ENCODE peak calls at places on chromosomes 11 and 22, in nine cellular contexts. Y is HuH-7; A is stimulated activated CD4-positive, alpha-beta T cell treated with anti-CD3 and anti-CD28 coated beads, Interleukin-1b, Interleukin-23, amount 100 ng/mL, for 24 hours; V is cerebellar cortex; P is neural progenitor cell; D is HT1080; E is posterior vena cava; R is stimulated activated naive CD8-positive, alpha-beta T cell treated with anti-CD3 and anti-CD28 coated beads, Interleukin-15, Interleukin-2, amounts not matched to agents 100 U/mL and 50 U/mL, for 24 hours; U is GM19239. K is an unnamed sample.

GRCh38 chr11:30312243-30312642 is 10.7 kb upstream of the ARL14EP start:
- DNase-seq in Y (no peak), A (no peak), V (no peak), P (no peak), D (no peak), E (no peak), R (no peak), U (no peak), K (no peak)

GRCh38 chr11:13776134-13776815 is 107.8 kb downstream of the FAR1 start:
- DNase-seq in Y (no peak), A (no peak), V (no peak), P (peak; percentile 40), D (peak; percentile 21), E (no peak), R (peak; percentile 10), U (no peak), K (no peak)

GRCh38 chr11:7600205-7600775 is 73.0 kb downstream of the CYB5R2 start:
- DNase-seq in Y (peak; percentile 53), A (no peak), V (no peak), P (no peak), D (peak; percentile 85), E (no peak), R (no peak), U (no peak), K (peak; percentile 85)

GRCh38 chr11:118924591-118925585 is 838 bp downstream of the BCL9L start:
- DNase-seq in Y (no peak), A (no peak), V (peak; percentile 74), P (peak; percentile 81), D (peak; percentile 58), E (peak; percentile 84), R (peak; percentile 70), U (peak; percentile 82), K (peak; percentile 86)

GRCh38 chr11:91625495-91625894 is 599.1 kb upstream of the FAT3 start:
- DNase-seq in Y (no peak), A (no peak), V (no peak), P (no peak), D (peak; percentile 52), E (no peak), R (no peak), U (no peak), K (no peak)

GRCh38 chr11:72586591-72587090 is 87.6 kb downstream of the PDE2A start:
- DNase-seq in Y (no peak), A (no peak), V (no peak), P (no peak), D (no peak), E (peak; percentile 72), R (no peak), U (no peak), K (peak; percentile 50)

GRCh38 chr22:41217553-41218157 is 12.5 kb downstream of the L3MBTL2 start:
- DNase-seq in Y (no peak), A (peak; percentile 19), V (no peak), P (peak; percentile 75), D (peak; percentile 11), E (peak; percentile 88), R (peak; percentile 44), U (no peak), K (peak; percentile 90)

GRCh38 chr11:133500936-133501335 is 31.4 kb downstream of the OPCML start:
- DNase-seq in Y (no peak), A (no peak), V (no peak), P (no peak), D (no peak), E (no peak), R (no peak), U (no peak), K (no peak)

GRCh38 chr11:61532136-61533038 is 23.8 kb downstream of the LRRC10B start:
- DNase-seq in Y (peak; percentile 100), A (no peak), V (peak; percentile 44), P (peak; percentile 76), D (peak; percentile 46), E (no peak), R (peak; percentile 57), U (peak; percentile 82), K (no peak)

GRCh38 chr22:38718414-38718813 is 12.7 kb downstream of the GTPBP1 start:
- DNase-seq in Y (no peak), A (no peak), V (no peak), P (peak; percentile 41), D (peak; percentile 91), E (peak; percentile 83), R (no peak), U (no peak), K (peak; percentile 78)

GRCh38 chr11:23577296-23577695 is 717.0 kb upstream of the CCDC179 start:
- DNase-seq in Y (no peak), A (no peak), V (no peak), P (no peak), D (no peak), E (no peak), R (no peak), U (no peak), K (no peak)

GRCh38 chr11:66497206-66497605 is 13.2 kb upstream of the BBS1 start:
- DNase-seq in Y (no peak), A (no peak), V (no peak), P (no peak), D (no peak), E (no peak), R (no peak), U (no peak), K (no peak)

GRCh38 chr11:9222654-9223053 is 42.5 kb downstream of the DENND5A start:
- DNase-seq in Y (no peak), A (no peak), V (no peak), P (no peak), D (no peak), E (no peak), R (no peak), U (no peak), K (no peak)

GRCh38 chr22:48781868-48782267 is 1045.8 kb downstream of the BRD1 start:
- DNase-seq in Y (no peak), A (no peak), V (no peak), P (no peak), D (no peak), E (peak; percentile 61), R (no peak), U (no peak), K (peak; percentile 21)

GRCh38 chr22:23431337-23432072 is 148.6 kb downstream of the IGLL1 start:
- DNase-seq in Y (peak; percentile 28), A (no peak), V (peak; percentile 42), P (peak; percentile 37), D (no peak), E (no peak), R (no peak), U (no peak), K (no peak)

GRCh38 chr11:122089111-122089510 is 26.9 kb downstream of the BLID start:
- DNase-seq in Y (no peak), A (no peak), V (no peak), P (no peak), D (no peak), E (no peak), R (no peak), U (no peak), K (no peak)

GRCh38 chr11:36192723-36193619 is 96.3 kb downstream of the COMMD9 start:
- DNase-seq in Y (no peak), A (no peak), V (no peak), P (no peak), D (no peak), E (no peak), R (no peak), U (no peak), K (no peak)

GRCh38 chr11:69101100-69101791 is 52.5 kb downstream of the TPCN2 start:
- DNase-seq in Y (peak; percentile 100), A (peak; percentile 65), V (peak; percentile 67), P (peak; percentile 82), D (peak; percentile 77), E (peak; percentile 90), R (peak; percentile 79), U (peak; percentile 93), K (peak; percentile 83)

GRCh38 chr11:68581439-68581838 is 102.9 kb upstream of the GAL start:
- DNase-seq in Y (no peak), A (no peak), V (no peak), P (no peak), D (no peak), E (no peak), R (no peak), U (no peak), K (peak; percentile 76)

GRCh38 chr11:20070459-20070858 is 89.8 kb downstream of the DBX1 start:
- DNase-seq in Y (no peak), A (no peak), V (no peak), P (no peak), D (no peak), E (no peak), R (no peak), U (no peak), K (no peak)

GRCh38 chr11:10388574-10388973 is 66.5 kb upstream of the AMPD3 start:
- DNase-seq in Y (no peak), A (no peak), V (no peak), P (no peak), D (no peak), E (peak; percentile 83), R (no peak), U (no peak), K (peak; percentile 77)

GRCh38 chr22:31235076-31235475 is 23.0 kb downstream of the LIMK2 start:
- DNase-seq in Y (no peak), A (no peak), V (no peak), P (no peak), D (no peak), E (no peak), R (no peak), U (no peak), K (no peak)

GRCh38 chr22:23223566-23224317 is 43.4 kb downstream of the BCR start:
- DNase-seq in Y (no peak), A (no peak), V (no peak), P (no peak), D (no peak), E (peak; percentile 57), R (no peak), U (no peak), K (no peak)

GRCh38 chr11:128734439-128735224 is 40.8 kb downstream of the FLI1 start:
- DNase-seq in Y (no peak), A (no peak), V (no peak), P (no peak), D (no peak), E (no peak), R (no peak), U (no peak), K (peak; percentile 77)

GRCh38 chr11:7442588-7443215 is 42.6 kb upstream of the OLFML1 start:
- DNase-seq in Y (peak; percentile 66), A (peak; percentile 51), V (peak; percentile 81), P (peak; percentile 76), D (peak; percentile 39), E (peak; percentile 89), R (peak; percentile 79), U (peak; percentile 59), K (peak; percentile 77)

GRCh38 chr11:2510626-2511402 is 66.0 kb downstream of the KCNQ1 start:
- DNase-seq in Y (peak; percentile 4), A (no peak), V (no peak), P (no peak), D (no peak), E (peak; percentile 67), R (no peak), U (peak; percentile 1), K (no peak)

GRCh38 chr11:124644426-124645280 is 22.0 kb downstream of the TBRG1 start:
- DNase-seq in Y (peak; percentile 62), A (peak; percentile 4), V (peak; percentile 78), P (peak; percentile 85), D (peak; percentile 79), E (peak; percentile 83), R (peak; percentile 26), U (peak; percentile 20), K (peak; percentile 75)

GRCh38 chr11:123062892-123063395 is 1.0 kb upstream of the HSPA8 start:
- DNase-seq in Y (no peak), A (no peak), V (no peak), P (no peak), D (no peak), E (no peak), R (no peak), U (no peak), K (no peak)

GRCh38 chr11:58832246-58832645 is 12.3 kb downstream of the GLYATL2 start:
- DNase-seq in Y (no peak), A (no peak), V (no peak), P (no peak), D (peak; percentile 63), E (no peak), R (no peak), U (no peak), K (no peak)

K was measured in sigmoid colon.